ENCODE peak calls at places on chromosomes 2 and 18, in seven cellular contexts. O is stimulated activated CD4-positive, alpha-beta T cell treated with anti-CD3 and anti-CD28 coated beads, Interleukin-1b, Interleukin-23, amount 100 ng/mL, for 1 hour; H is foreskin fibroblast; Z is nephron progenitor cell; R is COLO829; B is ELF-1; X is DMS79 treated with DMSO at 0.1 percent for 48 hours. D is an unnamed sample.

GRCh38 chr2:38622210-38622609 is 19.5 kb upstream of the HNRNPLL start:
- DNase-seq in R (no peak), Z (no peak), X (no peak), H (no peak), O (no peak), B (no peak), D (no peak)

GRCh38 chr2:1367584-1367983 is 45.7 kb upstream of the TPO start:
- DNase-seq in B (no peak), H (no peak), Z (no peak), O (no peak), X (no peak), R (no peak), D (peak)

GRCh38 chr18:11995445-11996189 is 14.3 kb downstream of the IMPA2 start:
- DNase-seq in O (peak), R (peak), X (peak), B (peak), Z (peak), H (peak), D (peak)

GRCh38 chr2:230899287-230899686 is 25.8 kb downstream of the GPR55 start:
- DNase-seq in R (peak), Z (no peak), O (no peak), H (no peak), X (no peak), B (peak), D (no peak)

GRCh38 chr2:227473019-227473461 is 1.1 kb downstream of the AGFG1 start:
- DNase-seq in B (peak), Z (no peak), R (no peak), O (no peak), H (no peak), X (peak), D (no peak)

GRCh38 chr18:52582516-52582915 is 242.5 kb downstream of the DCC start:
- DNase-seq in X (no peak), O (no peak), R (no peak), Z (no peak), H (no peak), B (no peak), D (no peak)

GRCh38 chr2:129058981-129059380 is 740.3 kb upstream of the HS6ST1 start:
- DNase-seq in B (no peak), X (no peak), O (no peak), H (no peak), Z (no peak), R (no peak), D (no peak)

GRCh38 chr2:109558076-109558882 is 55.5 kb downstream of the SEPTIN10 start:
- DNase-seq in R (peak), B (no peak), Z (no peak), X (no peak), H (peak), O (no peak), D (no peak)

GRCh38 chr2:204491528-204491927 is 53.7 kb upstream of the PARD3B start:
- DNase-seq in X (peak), O (no peak), Z (no peak), B (no peak), R (no peak), H (peak), D (no peak)

GRCh38 chr2:68466361-68466777 is 725 bp downstream of the FBXO48 start:
- DNase-seq in R (no peak), B (peak), Z (no peak), O (peak), X (no peak), H (peak), D (peak)

GRCh38 chr2:26455801-26456700 is 21.9 kb downstream of the OTOF start:
- DNase-seq in O (no peak), Z (no peak), X (no peak), H (no peak), B (no peak), R (no peak), D (peak)

GRCh38 chr2:3606370-3607124 is 11.6 kb downstream of the COLEC11 start:
- DNase-seq in X (no peak), O (no peak), R (no peak), Z (no peak), H (no peak), B (no peak), D (no peak)

GRCh38 chr18:59461171-59461570 is 102.1 kb upstream of the LMAN1 start:
- DNase-seq in R (no peak), Z (no peak), H (no peak), O (no peak), X (no peak), B (no peak), D (no peak)

GRCh38 chr18:58258707-58259342 is 214.8 kb downstream of the NEDD4L start:
- DNase-seq in Z (no peak), B (no peak), R (no peak), H (no peak), O (no peak), X (no peak), D (no peak)

GRCh38 chr2:150371066-150371812 is 116.2 kb downstream of the RND3 start:
- DNase-seq in Z (no peak), B (peak), X (peak), R (no peak), H (no peak), O (no peak), D (no peak)

GRCh38 chr2:168687314-168687713 is 115.1 kb upstream of the NOSTRIN start:
- DNase-seq in B (no peak), Z (no peak), H (no peak), R (no peak), X (no peak), O (no peak), D (peak)

GRCh38 chr2:39851691-39852110 is 72.6 kb upstream of the THUMPD2 start:
- DNase-seq in H (peak), B (peak), R (no peak), O (no peak), Z (peak), X (no peak), D (no peak)

GRCh38 chr2:25879133-25879730 is 945 bp upstream of the ASXL2 start:
- DNase-seq in X (peak), Z (no peak), R (no peak), H (peak), B (no peak), O (no peak), D (no peak)

GRCh38 chr2:98608118-98608961 is at the start of the genes COA5 and UNC50:
- DNase-seq in H (peak), R (peak), X (peak), O (peak), Z (peak), B (peak), D (peak)

GRCh38 chr2:215896921-215897320 is 116.4 kb downstream of the MREG start:
- DNase-seq in B (no peak), H (no peak), R (no peak), Z (no peak), X (no peak), O (no peak), D (no peak)

GRCh38 chr2:21015281-21015645 is 28.6 kb downstream of the APOB start:
- DNase-seq in X (no peak), R (no peak), H (no peak), B (no peak), O (no peak), Z (no peak), D (no peak)

GRCh38 chr2:3661149-3661660 is 3.2 kb downstream of the ALLC start:
- DNase-seq in B (peak), X (no peak), H (no peak), O (no peak), Z (no peak), R (no peak), D (no peak)

GRCh38 chr2:60415814-60416213 is 137.6 kb downstream of the BCL11A start:
- DNase-seq in H (no peak), X (no peak), R (no peak), B (no peak), Z (no peak), O (no peak), D (no peak)

GRCh38 chr18:55907352-55908045 is 319.5 kb upstream of the TCF4 start:
- DNase-seq in X (no peak), R (no peak), O (no peak), Z (no peak), H (no peak), B (no peak), D (peak)

D was measured in testis.